ENCODE peak calls at places on chromosome 14, in five cellular contexts. I is glutamatergic neuron, O is Calu3, Q is brain microvascular endothelial cell, G is ascending aorta. N is an unnamed sample.
A peak's percentile ranks its signal among the peaks of the same experiment; 100 is the strongest.

GRCh38 chr14:50060871-50061663 is 55.3 kb downstream of the VCPKMT start:
- DNase-seq in I (no peak), G (peak; percentile 59), O (peak; percentile 57), Q (peak; percentile 93), N (peak; percentile 63)

GRCh38 chr14:51093371-51094281 is 1.3 kb downstream of the TRIM9 start:
- DNase-seq in O (no peak), G (no peak), Q (no peak), I (peak; percentile 66), N (no peak)

GRCh38 chr14:61973981-61974380 is 211.8 kb downstream of the SNAPC1 start:
- DNase-seq in I (no peak), G (no peak), Q (peak; percentile 88), O (no peak), N (no peak)

GRCh38 chr14:64233791-64234190 is 60.4 kb downstream of the ESR2 start:
- DNase-seq in O (no peak), Q (no peak), I (no peak), G (no peak), N (no peak)

GRCh38 chr14:26602902-26603301 is 5.1 kb upstream of the NOVA1 start:
- DNase-seq in I (no peak), G (no peak), O (no peak), Q (no peak), N (no peak)

GRCh38 chr14:93430889-93431670 is at the start of gene UNC79:
- DNase-seq in G (no peak), I (peak; percentile 85), O (no peak), Q (peak; percentile 1), N (no peak)

GRCh38 chr14:101478796-101479410 is 82.4 kb upstream of the DIO3 start:
- DNase-seq in G (no peak), O (no peak), I (no peak), Q (no peak), N (peak; percentile 5)

GRCh38 chr14:81351205-81351604 is 48.9 kb downstream of the STON2 start:
- DNase-seq in O (no peak), I (no peak), G (no peak), Q (no peak), N (no peak)

GRCh38 chr14:22922294-22922693 is 3.3 kb upstream of the RBM23 start:
- DNase-seq in I (no peak), O (no peak), Q (no peak), G (no peak), N (no peak)

GRCh38 chr14:42192659-42193425 is 586.2 kb downstream of the LRFN5 start:
- DNase-seq in G (no peak), I (no peak), O (no peak), Q (peak; percentile 60), N (no peak)

GRCh38 chr14:94011795-94012194 is 14.3 kb upstream of the OTUB2 start:
- DNase-seq in O (no peak), G (no peak), Q (no peak), I (no peak), N (no peak)

GRCh38 chr14:46368275-46368674 is 283.3 kb downstream of the RPL10L start:
- DNase-seq in O (no peak), Q (no peak), I (no peak), G (no peak), N (no peak)

GRCh38 chr14:24879661-24880381 is 170.1 kb downstream of the STXBP6 start:
- DNase-seq in G (no peak), I (no peak), Q (no peak), O (no peak), N (no peak)

GRCh38 chr14:55399912-55400311 is 11.7 kb downstream of the ATG14 start:
- DNase-seq in O (no peak), I (no peak), G (no peak), Q (peak; percentile 16), N (no peak)

GRCh38 chr14:49408187-49408963 is 177.8 kb downstream of the RPS29 start:
- DNase-seq in Q (no peak), G (no peak), O (no peak), I (no peak), N (no peak)

GRCh38 chr14:94005324-94005723 is 8.2 kb downstream of the CCDC197 start:
- DNase-seq in Q (no peak), G (no peak), O (no peak), I (peak; percentile 47), N (no peak)

GRCh38 chr14:65000868-65001600 is 14.3 kb downstream of the FNTB start:
- DNase-seq in G (no peak), I (no peak), O (no peak), Q (peak; percentile 40), N (no peak)

GRCh38 chr14:99821519-99822165 is 28.4 kb downstream of the EML1 start:
- DNase-seq in Q (peak; percentile 78), G (no peak), I (no peak), O (peak; percentile 11), N (no peak)

GRCh38 chr14:74589291-74589879 is 22.7 kb downstream of the LTBP2 start:
- DNase-seq in O (no peak), I (no peak), G (no peak), Q (no peak), N (no peak)

GRCh38 chr14:56145965-56146364 is 27.8 kb downstream of the PELI2 start:
- DNase-seq in I (no peak), Q (peak; percentile 83), O (no peak), G (no peak), N (no peak)

GRCh38 chr14:69270097-69270496 is 10.1 kb downstream of the GALNT16 start:
- DNase-seq in Q (no peak), G (no peak), I (no peak), O (no peak), N (no peak)

GRCh38 chr14:90796319-90796718 is 19.9 kb downstream of the TTC7B start:
- DNase-seq in O (no peak), I (no peak), G (no peak), Q (no peak), N (no peak)

GRCh38 chr14:95092723-95093122 is 64.6 kb downstream of the DICER1 start:
- DNase-seq in O (no peak), I (no peak), G (no peak), Q (no peak), N (no peak)

GRCh38 chr14:85533821-85534271 is 3.9 kb downstream of the FLRT2 start:
- DNase-seq in G (no peak), I (peak; percentile 70), O (no peak), Q (no peak), N (no peak)

GRCh38 chr14:94129758-94130414 is 482 bp upstream of the IFI27L2 start:
- DNase-seq in Q (peak; percentile 35), O (peak; percentile 41), I (peak; percentile 40), G (no peak), N (no peak)

GRCh38 chr14:90691627-90692026 is 124.6 kb downstream of the TTC7B start:
- DNase-seq in I (no peak), Q (no peak), O (no peak), G (no peak), N (no peak)

GRCh38 chr14:75223664-75224154 is 47.3 kb upstream of the TMED10 start:
- DNase-seq in I (peak; percentile 31), O (peak; percentile 16), G (no peak), Q (no peak), N (no peak)

DNA sequence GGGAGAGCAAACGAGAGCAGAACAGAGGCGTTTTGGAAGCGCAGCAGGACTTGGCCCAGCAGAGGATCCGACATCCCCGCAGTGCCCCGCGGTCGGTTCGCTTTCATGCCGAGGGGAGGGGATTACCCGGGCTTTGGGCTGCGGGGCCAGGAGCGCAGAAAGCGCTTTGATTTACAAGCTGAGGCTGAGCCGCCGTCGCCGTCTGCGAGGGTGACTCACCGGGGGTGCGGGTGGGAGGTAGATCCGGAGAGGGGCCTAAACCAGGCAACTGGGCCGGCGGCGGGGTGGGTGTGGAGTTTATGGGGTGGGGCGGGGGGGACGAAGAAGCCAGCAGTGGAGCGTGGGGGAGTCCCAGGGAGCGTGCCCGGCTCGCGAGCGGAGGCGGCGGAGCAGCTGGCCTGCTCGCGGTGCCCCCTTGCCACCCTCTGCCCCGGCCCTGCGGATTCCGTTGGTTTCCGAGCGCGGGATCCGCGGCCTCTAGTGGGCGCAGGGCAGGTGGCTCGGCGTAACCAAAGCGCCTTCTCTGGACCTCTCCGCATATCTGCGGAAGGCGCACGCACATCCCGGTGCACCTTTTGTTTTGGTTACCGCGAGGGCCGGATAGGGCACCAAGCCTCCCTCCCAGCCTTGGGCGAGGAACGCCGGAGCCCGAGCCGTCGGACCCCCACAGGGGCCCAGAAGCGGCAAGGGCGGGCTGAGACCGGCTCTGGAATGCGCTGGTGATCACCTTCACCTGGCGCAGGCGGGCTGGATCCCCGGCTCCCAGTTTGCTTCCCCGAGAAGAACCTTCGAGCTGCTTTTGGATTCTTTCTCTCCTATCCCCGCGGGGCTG is 2.6 kb downstream of the SIX4 start:
- DNase-seq in Q (peak; percentile 47), G (no peak), O (peak; percentile 76), I (peak; percentile 63), N (peak; percentile 42)
- TF ChIP-seq CTCF in Q (peak; percentile 64), G (peak; percentile 34), O (no peak), I (no peak), N (no peak)

GRCh38 chr14:53285806-53286205 is 132.7 kb upstream of the DDHD1 start:
- DNase-seq in G (no peak), Q (no peak), I (no peak), O (no peak), N (no peak)
- TF ChIP-seq CTCF in G (no peak), Q (no peak), I (no peak), O (no peak), N (no peak)

DNA sequence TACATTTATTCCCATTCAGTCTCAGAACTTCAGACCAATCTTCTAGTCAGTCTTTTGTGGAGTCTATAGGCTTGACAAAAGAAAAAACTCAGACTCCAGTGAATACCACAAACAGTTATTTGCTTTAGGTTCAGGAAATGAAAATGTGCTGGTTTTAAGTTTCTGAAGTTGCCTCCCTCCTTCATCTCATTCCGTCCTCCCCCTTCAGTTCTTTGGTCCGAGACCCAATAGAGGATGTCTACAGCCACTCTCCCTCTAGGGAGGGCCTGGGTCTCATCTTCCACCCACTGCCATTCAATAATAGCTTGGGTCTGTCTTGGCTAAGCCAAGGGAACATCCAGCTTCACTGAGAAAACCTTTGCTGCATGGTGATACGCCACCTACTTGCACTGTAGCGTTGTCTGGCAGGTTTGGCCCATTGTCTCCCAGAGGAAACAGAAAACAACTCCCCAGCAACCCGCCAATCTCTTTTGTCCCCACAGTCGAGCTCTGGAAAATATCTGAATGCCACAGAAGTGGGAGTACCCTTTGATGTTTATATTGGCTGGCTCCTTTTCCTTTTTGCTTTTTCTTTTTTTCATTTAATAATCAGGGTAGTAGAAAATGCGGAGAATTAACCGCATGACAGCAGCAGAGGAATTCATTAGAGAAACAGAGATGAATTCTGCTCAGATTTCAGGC is 380.0 kb downstream of the RAD51B start:
- DNase-seq in I (no peak), Q (peak; percentile 82), G (no peak), O (no peak), N (no peak)
- TF ChIP-seq CTCF in I (no peak), Q (peak; percentile 30), G (no peak), O (no peak), N (no peak)

DNA sequence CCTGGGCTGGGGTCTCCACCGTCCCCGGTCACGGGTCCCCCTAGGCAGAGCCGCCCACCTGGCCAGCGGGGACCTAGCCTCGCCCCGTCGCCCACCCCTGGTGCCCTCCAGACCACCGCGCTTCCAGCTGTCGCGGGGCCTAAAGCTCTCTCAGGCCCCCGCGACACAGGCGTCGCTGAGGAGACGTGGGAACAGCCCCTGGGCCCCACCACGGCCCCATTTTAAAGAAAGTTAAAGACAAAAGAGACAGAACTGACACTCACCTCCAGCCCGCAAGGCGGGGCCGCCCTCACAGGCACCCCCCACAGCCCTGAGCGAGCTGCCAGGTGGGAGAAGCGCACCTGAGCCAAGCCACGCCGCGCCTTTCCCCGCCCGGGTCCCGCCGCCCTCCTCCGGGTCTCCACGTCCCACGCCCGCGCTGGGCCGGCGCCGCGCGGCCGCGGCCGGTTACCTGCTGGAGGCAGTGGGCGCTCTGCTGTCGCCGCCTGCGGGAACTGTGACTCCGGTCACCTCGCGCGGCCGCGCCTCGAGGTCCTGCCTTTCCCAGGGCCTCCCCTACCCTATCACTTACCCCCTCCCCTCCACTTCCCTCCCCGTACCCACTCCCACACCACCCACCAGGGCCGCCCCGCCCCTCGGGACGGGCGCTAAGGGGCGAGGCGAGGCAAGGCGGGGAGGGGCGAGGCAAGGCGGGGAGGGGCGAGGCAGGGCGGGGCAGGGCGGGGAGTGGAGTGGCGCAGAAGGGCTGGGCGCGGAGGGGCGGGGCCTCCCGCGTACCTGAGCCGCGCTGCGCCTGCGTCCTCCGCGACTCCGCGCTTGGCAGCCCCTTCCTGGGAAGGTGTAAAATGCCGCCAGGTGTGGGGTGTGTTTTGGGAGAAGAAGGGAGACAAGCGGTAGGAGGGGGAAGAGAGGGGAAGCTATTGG is 31.2 kb downstream of the TC2N start:
- DNase-seq in G (peak; percentile 39), Q (no peak), I (peak; percentile 67), O (peak; percentile 93), N (peak; percentile 49)
- TF ChIP-seq CTCF in G (no peak), Q (no peak), I (no peak), O (no peak), N (no peak)